ENCODE peak calls at places on chromosome 17, in seven cellular contexts. A is HCT116, H is MM.1S, D is GM23338, I is neural progenitor cell, M is hepatocyte, G is PC-3. P is an unnamed sample.

GRCh38 chr17:63041251-63041650 is 75.2 kb downstream of the TANC2 start:
- DNase-seq in I (no peak), M (no peak), A (no peak), H (no peak), G (no peak), D (peak), P (no peak)

GRCh38 chr17:2393954-2394749 is 6.7 kb downstream of the MNT start:
- DNase-seq in I (peak), M (no peak), A (no peak), D (peak), H (no peak), G (no peak), P (no peak)

GRCh38 chr17:59277031-59277430 is 54.4 kb upstream of the YPEL2 start:
- DNase-seq in I (no peak), A (no peak), D (no peak), M (no peak), G (no peak), H (peak), P (no peak)

GRCh38 chr17:14921936-14922335 is 343.2 kb downstream of the PMP22 start:
- DNase-seq in D (no peak), I (no peak), M (no peak), G (no peak), A (no peak), H (no peak), P (no peak)

GRCh38 chr17:21513012-21513570 is 136.9 kb downstream of the KCNJ12 start:
- DNase-seq in H (peak), G (peak), I (peak), D (peak), A (peak), M (peak), P (peak)

GRCh38 chr17:79191270-79191934 is 116.8 kb downstream of the ENGASE start:
- DNase-seq in M (no peak), D (no peak), G (no peak), A (no peak), H (no peak), I (peak), P (no peak)

GRCh38 chr17:80294210-80294609 is 33.6 kb downstream of the RNF213 start:
- DNase-seq in M (no peak), G (no peak), A (no peak), D (no peak), H (no peak), I (no peak), P (no peak)

GRCh38 chr17:67056746-67057490 is 12.6 kb downstream of the CACNG1 start:
- DNase-seq in I (no peak), M (no peak), H (peak), D (no peak), G (no peak), A (no peak), P (no peak)

GRCh38 chr17:44981221-44981968 is 13.3 kb upstream of the C1QL1 start:
- DNase-seq in D (no peak), M (peak), A (no peak), H (no peak), I (no peak), G (peak), P (peak)

GRCh38 chr17:5804226-5804625 is 219.9 kb upstream of the NLRP1 start:
- DNase-seq in G (no peak), M (no peak), H (no peak), A (no peak), I (no peak), D (no peak), P (no peak)

GRCh38 chr17:68847711-68848110 is 107.5 kb downstream of the ABCA8 start:
- DNase-seq in A (no peak), G (no peak), D (no peak), M (no peak), I (no peak), H (no peak), P (no peak)

GRCh38 chr17:79573196-79573929 is 37.5 kb downstream of the RBFOX3 start:
- DNase-seq in M (no peak), I (no peak), G (peak), D (no peak), H (no peak), A (no peak), P (no peak)

GRCh38 chr17:41617136-41617535 is 4.6 kb upstream of the KRT16 start:
- DNase-seq in I (no peak), H (no peak), M (no peak), G (no peak), D (no peak), A (no peak), P (no peak)

GRCh38 chr17:34706029-34706428 is 126.6 kb downstream of the TMEM132E start:
- DNase-seq in I (peak), H (peak), D (peak), A (no peak), M (peak), G (peak), P (peak)

GRCh38 chr17:73396429-73397277 is 84.9 kb upstream of the CDC42EP4 start:
- DNase-seq in I (no peak), G (no peak), H (no peak), D (no peak), M (no peak), A (no peak), P (no peak)

GRCh38 chr17:81396722-81397313 is 1.6 kb downstream of the BAHCC1 start:
- DNase-seq in G (peak), I (peak), D (peak), A (no peak), H (no peak), M (no peak), P (peak)

GRCh38 chr17:73427198-73427597 is 115.4 kb upstream of the CDC42EP4 start:
- DNase-seq in M (no peak), A (no peak), D (no peak), I (no peak), H (no peak), G (peak), P (no peak)

GRCh38 chr17:78272181-78272913 is 40.9 kb downstream of the TMEM235 start:
- DNase-seq in M (peak), H (peak), I (peak), D (peak), A (no peak), G (peak), P (no peak)

GRCh38 chr17:79048826-79049755 is 25.1 kb downstream of the C1QTNF1 start:
- DNase-seq in M (no peak), D (no peak), A (no peak), I (no peak), H (no peak), G (no peak), P (no peak)

GRCh38 chr17:41464682-41465081 is 2.5 kb downstream of the KRT32 start:
- DNase-seq in M (peak), G (peak), I (no peak), D (no peak), H (no peak), A (peak), P (peak)

GRCh38 chr17:21292867-21293845 is 8.6 kb downstream of the MAP2K3 start:
- DNase-seq in M (no peak), D (no peak), I (no peak), A (no peak), H (no peak), G (no peak), P (no peak)

GRCh38 chr17:28968914-28969295 is 17.6 kb upstream of the PHF12 start:
- DNase-seq in G (no peak), D (no peak), H (peak), I (no peak), M (no peak), A (no peak), P (no peak)
- TF ChIP-seq EZH2 in G (no peak), D (no peak), H (no peak), I (no peak), M (no peak), A (no peak), P (no peak)

GRCh38 chr17:77237232-77238008 is 96.7 kb downstream of the SEC14L1 start:
- DNase-seq in D (no peak), H (no peak), G (no peak), I (no peak), M (no peak), A (no peak), P (no peak)
- H2AFZ ChIP-seq in D (no peak), H (no peak), G (no peak), I (no peak), M (no peak), A (no peak), P (no peak)

GRCh38 chr17:38871247-38871991 is 1.6 kb downstream of the LASP1 start:
- DNase-seq in M (peak), H (peak), G (peak), A (no peak), D (peak), I (peak), P (peak)
- TF ChIP-seq EZH2phosphoT487 in M (no peak), H (no peak), G (no peak), A (no peak), D (no peak), I (no peak), P (no peak)

GRCh38 chr17:39863918-39864746 is at the start of gene IKZF3:
- DNase-seq in I (peak), D (peak), A (no peak), M (peak), H (peak), G (peak), P (peak)
- TF ChIP-seq EZH2 in I (peak), D (peak), A (no peak), M (peak), H (no peak), G (peak), P (peak)

DNA sequence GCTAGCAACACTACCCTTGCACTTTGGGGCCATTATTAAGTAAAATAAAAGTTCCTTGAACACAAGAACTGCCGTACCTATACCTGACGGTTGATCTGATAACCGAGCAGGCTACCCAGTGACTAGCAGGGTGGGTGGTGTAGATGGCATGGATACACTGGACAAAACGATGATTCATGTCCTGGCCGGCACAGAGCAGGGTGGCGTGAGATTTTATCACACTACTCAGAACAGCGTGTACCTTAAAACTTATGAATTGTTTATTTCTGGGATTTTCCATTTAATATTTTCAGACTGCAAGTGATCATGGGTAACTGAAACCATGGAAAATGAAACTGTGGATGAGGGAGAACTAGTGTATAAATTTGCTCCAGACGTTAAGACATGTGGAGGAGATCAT is 41.0 kb upstream of the MSI2 start:
- DNase-seq in G (peak), A (no peak), D (no peak), I (no peak), M (peak), H (no peak), P (no peak)
- H2AFZ ChIP-seq in G (peak), A (peak), D (peak), I (no peak), M (no peak), H (no peak), P (no peak)

DNA sequence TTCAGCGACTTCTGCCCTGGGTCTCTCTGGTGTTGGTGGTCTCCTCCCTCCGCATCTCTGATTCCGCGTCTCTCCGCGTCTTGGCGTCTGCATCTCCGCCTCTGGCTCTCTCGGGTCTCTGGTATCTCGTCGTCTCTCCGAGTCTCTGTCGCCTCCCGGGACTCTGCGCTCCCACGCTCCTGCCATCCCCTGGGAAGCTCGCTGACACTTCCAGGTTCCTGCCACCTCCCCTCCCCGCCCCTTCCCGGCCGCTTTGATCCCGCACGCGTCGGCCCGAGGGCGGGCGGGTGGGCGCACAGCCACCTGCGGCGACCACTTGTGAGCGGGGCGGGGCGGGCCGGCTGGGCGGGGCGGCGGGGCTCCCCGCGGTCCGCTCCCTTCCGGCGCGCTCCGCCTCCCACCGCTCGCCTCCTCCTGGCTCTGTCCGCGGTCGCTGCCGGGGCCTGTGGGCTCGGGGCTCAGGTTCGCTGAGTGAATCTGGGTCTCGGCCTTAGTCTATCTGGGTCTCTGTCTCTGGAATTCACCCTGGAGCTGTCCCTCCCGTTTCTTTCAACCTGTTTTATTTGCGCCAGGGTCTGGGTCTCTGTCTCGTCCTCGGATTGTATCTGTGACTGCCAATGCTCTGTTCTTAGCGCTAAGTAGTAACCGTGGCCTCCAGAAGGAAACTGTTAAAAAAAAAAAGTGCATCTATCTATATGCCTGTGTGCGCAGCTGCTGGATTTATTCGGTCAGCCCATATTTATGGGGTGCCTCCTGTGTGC is 2.6 kb upstream of the HES7 start:
- DNase-seq in M (peak), A (no peak), D (peak), I (peak), H (peak), G (peak), P (peak)
- TF ChIP-seq EZH2phosphoT487 in M (no peak), A (no peak), D (no peak), I (peak), H (no peak), G (no peak), P (no peak)

GRCh38 chr17:48554412-48555090 is 9.6 kb upstream of the HOXB2 start:
- DNase-seq in A (no peak), M (no peak), D (peak), G (no peak), I (peak), H (no peak), P (no peak)

GRCh38 chr17:48556534-48557401 is 11.9 kb upstream of the HOXB2 start:
- DNase-seq in G (peak), I (no peak), D (no peak), A (no peak), H (no peak), M (no peak), P (peak)

GRCh38 chr17:48555183-48555615 is 10.3 kb upstream of the HOXB2 start:
- DNase-seq in H (no peak), A (no peak), G (peak), I (no peak), M (peak), D (no peak), P (peak)

GRCh38 chr17:48553837-48554236 is 8.9 kb upstream of the HOXB2 start:
- DNase-seq in H (no peak), M (no peak), D (no peak), I (no peak), A (no peak), G (no peak), P (no peak)

GRCh38 chr17:48555616-48556533 is 11.0 kb upstream of the HOXB2 start:
- DNase-seq in M (no peak), G (peak), D (no peak), H (no peak), A (no peak), I (peak), P (peak)
- TF ChIP-seq EZH2 in M (no peak), G (no peak), D (peak), H (no peak), A (no peak), I (peak), P (no peak)

GRCh38 chr17:30545024-30545423 is 67.8 kb downstream of the GOSR1 start:
- DNase-seq in A (no peak), M (no peak), D (no peak), H (no peak), G (no peak), I (no peak), P (no peak)

GRCh38 chr17:30547778-30548177 is 70.6 kb downstream of the GOSR1 start:
- DNase-seq in H (no peak), I (no peak), D (no peak), M (no peak), A (no peak), G (no peak), P (no peak)

GRCh38 chr17:30543456-30543855 is 66.2 kb downstream of the GOSR1 start:
- DNase-seq in G (no peak), M (no peak), I (no peak), D (no peak), H (no peak), A (no peak), P (peak)

GRCh38 chr17:30541802-30542201 is 64.6 kb downstream of the GOSR1 start:
- DNase-seq in A (no peak), M (no peak), I (no peak), G (no peak), D (no peak), H (no peak), P (no peak)
- H2AFZ ChIP-seq in A (no peak), M (no peak), I (no peak), G (no peak), D (no peak), H (no peak), P (no peak)

GRCh38 chr17:13437966-13438779 is 163.6 kb downstream of the HS3ST3A1 start:
- DNase-seq in M (peak), G (peak), A (no peak), H (no peak), D (no peak), I (peak), P (peak)
- TF ChIP-seq EZH2phosphoT487 in M (no peak), G (no peak), A (no peak), H (no peak), D (no peak), I (peak), P (no peak)

DNA sequence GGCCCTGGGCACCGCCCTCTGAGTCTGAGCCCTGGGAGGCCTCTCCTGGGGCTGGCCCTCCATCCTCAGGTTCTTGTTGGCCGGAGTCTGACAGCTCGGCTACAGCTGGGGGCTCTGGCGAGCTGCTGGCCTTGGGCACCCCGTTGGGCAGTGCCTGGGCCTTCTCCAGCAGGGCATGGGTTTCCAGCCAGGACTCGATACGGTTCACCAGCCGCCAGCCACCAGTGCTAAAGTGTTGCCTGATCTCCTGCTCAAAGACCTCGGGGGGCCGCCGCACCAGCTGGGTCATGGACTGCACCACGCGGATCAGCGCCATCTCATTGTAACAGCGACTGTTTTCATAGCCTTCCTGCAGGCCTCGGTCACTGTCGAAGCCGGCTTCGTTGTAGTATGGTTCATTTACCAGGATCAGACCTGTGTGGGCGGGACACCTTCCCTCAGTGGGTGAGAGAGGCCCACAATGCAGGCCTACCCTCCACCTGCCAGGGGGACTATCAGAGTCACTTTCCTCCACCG is 6.8 kb downstream of the SPHK1 start:
- DNase-seq in I (no peak), A (no peak), G (no peak), D (no peak), M (no peak), H (no peak), P (no peak)
- TF ChIP-seq EZH2 in I (no peak), A (no peak), G (no peak), D (no peak), M (no peak), H (no peak), P (no peak)

P was measured in GM23248.